ENCODE peak calls at places on chromosomes 11 and 22, in six cellular contexts. T, Z, I, E, M and G are unnamed samples.

GRCh38 chr22:48389916-48390315 is 1437.8 kb downstream of the BRD1 start:
- DNase-seq in M (no peak), T (no peak), Z (no peak), E (no peak), I (no peak), G (no peak)

GRCh38 chr11:112541140-112541901 is 280.7 kb upstream of the PLET1 start:
- DNase-seq in M (no peak), E (no peak), T (no peak), I (no peak), Z (no peak), G (peak; percentile 51)

GRCh38 chr22:36445158-36445668 is 36.2 kb downstream of the TXN2 start:
- DNase-seq in M (no peak), E (peak; percentile 91), T (peak; percentile 97), I (no peak), Z (no peak), G (no peak)

GRCh38 chr11:104531894-104532293 is 366.4 kb downstream of the CASP12 start:
- DNase-seq in Z (no peak), I (no peak), M (no peak), T (no peak), E (no peak), G (no peak)

GRCh38 chr22:25148149-25148691 is 51.4 kb upstream of the CRYBB3 start:
- DNase-seq in Z (no peak), I (no peak), E (no peak), T (no peak), M (no peak), G (peak; percentile 73)

GRCh38 chr11:86790073-86790727 is 10.1 kb upstream of the PRSS23 start:
- DNase-seq in T (no peak), M (no peak), E (no peak), Z (no peak), I (no peak), G (no peak)

GRCh38 chr11:116500833-116501622 is 271.8 kb downstream of the BUD13 start:
- DNase-seq in T (no peak), Z (peak; percentile 33), E (no peak), I (no peak), M (no peak), G (no peak)

GRCh38 chr22:20834725-20835124 is 23.9 kb downstream of the PI4KA start:
- DNase-seq in M (no peak), I (no peak), T (no peak), E (no peak), Z (no peak), G (no peak)

GRCh38 chr11:42555197-42555596 is 756.6 kb upstream of the API5 start:
- DNase-seq in Z (no peak), I (no peak), E (no peak), M (no peak), T (no peak), G (peak; percentile 8)

GRCh38 chr11:87463486-87464102 is 425.9 kb downstream of the TMEM135 start:
- DNase-seq in I (no peak), M (peak; percentile 3), T (peak; percentile 36), Z (peak; percentile 27), E (no peak), G (peak; percentile 86)

GRCh38 chr11:44446341-44446712 is 119.1 kb upstream of the CD82 start:
- DNase-seq in M (no peak), T (no peak), E (no peak), I (no peak), Z (no peak), G (peak; percentile 37)
- H3K4me3 ChIP-seq in M (no peak overlapping the region), T (no peak overlapping the region), E (no peak overlapping the region), I (no peak overlapping the region), Z (no peak overlapping the region), G (no peak overlapping the region)

GRCh38 chr22:41831828-41832552 is 915 bp upstream of the SREBF2 start:
- DNase-seq in Z (peak; percentile 26), I (no peak), M (no peak), T (peak; percentile 24), E (no peak), G (no peak)
- H3K4ac ChIP-seq in Z (no peak overlapping the region), I (peak overlapping the region; percentile 64), M (peak overlapping the region; percentile 60), T (peak overlapping the region; percentile 87), E (peak overlapping the region; percentile 76), G (peak overlapping the region; percentile 99)

GRCh38 chr11:1404461-1405185 is 14.9 kb downstream of the BRSK2 start:
- DNase-seq in E (no peak), I (no peak), T (no peak), M (no peak), Z (no peak), G (no peak)
- H3K23ac ChIP-seq in E (no peak overlapping the region), I (no peak overlapping the region), T (no peak overlapping the region), M (no peak overlapping the region), Z (peak overlapping the region; percentile 73), G (no peak overlapping the region)

GRCh38 chr11:134559617-134559992 is 147.6 kb upstream of the B3GAT1 start:
- DNase-seq in E (no peak), I (no peak), Z (no peak), T (no peak), M (no peak), G (no peak)
- H3K4me3 ChIP-seq in E (no peak overlapping the region), I (no peak overlapping the region), Z (no peak overlapping the region), T (no peak overlapping the region), M (no peak overlapping the region), G (no peak overlapping the region)

GRCh38 chr22:41446639-41447434 is at the start of gene TOB2:
- DNase-seq in Z (peak; percentile 95), T (peak; percentile 95), M (peak; percentile 94), I (peak; percentile 88), E (peak; percentile 96), G (peak; percentile 98)

GRCh38 chr22:41448189-41448808 is 1.7 kb upstream of the TOB2 start:
- DNase-seq in T (peak; percentile 99), M (peak; percentile 98), I (peak; percentile 97), E (peak; percentile 100), Z (peak; percentile 99), G (peak; percentile 100)

GRCh38 chr22:41449321-41449720 is 2.7 kb upstream of the TOB2 start:
- DNase-seq in Z (no peak), I (no peak), T (no peak), E (no peak), M (peak; percentile 85), G (no peak)

GRCh38 chr22:41446057-41446501 is 522 bp downstream of the TOB2 start:
- DNase-seq in T (no peak), E (peak; percentile 18), I (no peak), M (no peak), Z (peak; percentile 21), G (no peak)

DNA sequence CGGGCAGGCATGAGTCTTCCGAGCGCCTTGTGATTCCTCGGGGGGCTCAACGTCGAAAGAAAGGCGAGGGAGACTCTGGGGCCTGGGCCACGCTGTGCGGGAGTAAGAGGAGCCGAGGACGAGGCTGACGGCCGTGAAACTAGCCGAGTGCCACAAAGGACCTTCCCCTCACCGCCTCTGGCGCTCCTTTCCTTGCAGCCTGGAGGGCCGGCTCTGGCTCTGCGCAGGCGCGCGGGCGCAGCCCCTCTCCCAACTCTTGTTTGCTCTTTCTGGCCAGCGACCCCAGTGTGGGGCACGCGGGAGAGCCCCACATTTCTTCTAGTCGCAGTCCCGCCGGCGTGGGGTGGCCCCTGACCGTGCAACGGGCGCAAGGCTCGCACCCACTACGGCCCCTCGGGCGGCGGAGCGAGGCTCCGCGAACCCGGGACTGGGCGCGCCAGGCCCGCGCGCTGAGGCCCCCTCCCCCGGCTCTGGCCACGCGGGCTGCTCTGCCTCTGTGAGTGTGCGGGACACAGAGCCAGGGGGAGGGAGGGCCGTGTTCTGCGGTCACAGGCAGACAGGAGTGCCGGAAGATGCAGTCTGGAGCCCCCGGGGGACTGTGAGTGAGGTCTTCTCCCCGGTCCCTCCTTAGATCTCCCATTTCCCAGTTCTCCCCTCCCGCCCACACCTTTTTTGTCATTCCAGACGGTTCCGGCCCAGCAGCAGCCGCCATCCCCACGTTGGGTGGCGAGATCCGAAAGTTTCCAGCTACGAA is 1.0 kb upstream of the TOB2 start:
- DNase-seq in Z (peak; percentile 75), T (peak; percentile 50), I (no peak), M (peak; percentile 77), E (peak; percentile 85), G (peak; percentile 86)
- H3K4ac ChIP-seq in Z (peak overlapping the region; percentile 90), T (peak overlapping the region; percentile 93), I (peak overlapping the region; percentile 97), M (peak overlapping the region; percentile 85), E (peak overlapping the region; percentile 95), G (peak overlapping the region; percentile 84)

GRCh38 chr11:74170694-74171629 is at the start of the genes C2CD3 and PPME1:
- DNase-seq in Z (peak; percentile 99), E (peak; percentile 100), T (peak; percentile 100), I (peak; percentile 98), M (peak; percentile 100), G (peak; percentile 100)
- H3K23ac ChIP-seq in Z (peak within 1 kb of the TSS; percentile 45), E (no peak within 1 kb of the TSS), T (peak within 1 kb of the TSS; percentile 77), I (no peak within 1 kb of the TSS), M (no peak within 1 kb of the TSS), G (peak within 1 kb of the TSS; percentile 86)

GRCh38 chr22:27476318-27476717 is 325.2 kb downstream of the MN1 start:
- DNase-seq in M (no peak), I (no peak), T (no peak), Z (no peak), E (no peak), G (no peak)

GRCh38 chr22:27474112-27474571 is 327.4 kb downstream of the MN1 start:
- DNase-seq in E (no peak), T (no peak), M (peak; percentile 35), I (no peak), Z (no peak), G (no peak)

GRCh38 chr22:27474711-27475547 is 326.6 kb downstream of the MN1 start:
- DNase-seq in M (peak; percentile 92), T (peak; percentile 94), I (peak; percentile 85), Z (no peak), E (peak; percentile 85), G (peak; percentile 99)

GRCh38 chr22:27476729-27477128 is 324.8 kb downstream of the MN1 start:
- DNase-seq in T (peak; percentile 83), Z (no peak), E (peak; percentile 59), M (peak; percentile 61), I (no peak), G (peak; percentile 45)

GRCh38 chr22:27475548-27475897 is 326.0 kb downstream of the MN1 start:
- DNase-seq in I (no peak), E (peak; percentile 17), M (no peak), T (no peak), Z (no peak), G (no peak)
- H3K4me3 ChIP-seq in I (no peak overlapping the region), E (no peak overlapping the region), M (no peak overlapping the region), T (no peak overlapping the region), Z (no peak overlapping the region), G (no peak overlapping the region)

GRCh38 chr11:46380340-46381045 is 976 bp upstream of the MDK start:
- DNase-seq in T (no peak), Z (peak; percentile 90), I (no peak), E (peak; percentile 67), M (no peak), G (peak; percentile 90)

GRCh38 chr11:46383404-46383758 is 1.9 kb downstream of the MDK start:
- DNase-seq in T (no peak), Z (no peak), E (no peak), M (no peak), I (no peak), G (no peak)

GRCh38 chr11:46382644-46383403 is 1.4 kb downstream of the MDK start:
- DNase-seq in E (peak; percentile 60), Z (no peak), T (peak; percentile 46), I (no peak), M (peak; percentile 35), G (peak; percentile 74)

GRCh38 chr11:46381836-46382643 is 571 bp downstream of the MDK start:
- DNase-seq in T (no peak), M (no peak), Z (no peak), I (no peak), E (peak; percentile 46), G (peak; percentile 73)

GRCh38 chr11:46381046-46381835 is at the start of gene MDK:
- DNase-seq in M (peak; percentile 36), I (no peak), E (no peak), Z (peak; percentile 75), T (no peak), G (peak; percentile 81)
- H3K4ac ChIP-seq in M (peak within 1 kb of the TSS; percentile 87), I (peak within 1 kb of the TSS; percentile 71), E (peak within 1 kb of the TSS; percentile 94), Z (peak within 1 kb of the TSS; percentile 100), T (peak within 1 kb of the TSS; percentile 75), G (peak within 1 kb of the TSS; percentile 88)